ENCODE peak calls at places on chromosome 17, in ten cellular contexts. H is heart left ventricle; P is MM.1S; D is H9; T is CD8-positive, alpha-beta memory T cell; F is A549; G is CD4-positive, alpha-beta T cell; I is CD8-positive, alpha-beta T cell; S is right atrium auricular region; Y is neural progenitor cell. Q is an unnamed sample. For H3K9me3, the result is how much of the 10 kb centered on the place peaks cover.

GRCh38 chr17:45814622-45815606 is 29.8 kb upstream of the SPPL2C start:
- DNase-seq in H (no peak), P (no peak), D (no peak), T (no peak), F (no peak), G (no peak), I (no peak), S (no peak), Y (no peak), Q (no peak)

GRCh38 chr17:76542984-76543383 is 3.1 kb downstream of the PRCD start:
- DNase-seq in H (no peak), P (no peak), D (no peak), T (no peak), F (no peak), G (no peak), I (no peak), S (no peak), Y (no peak), Q (no peak)

GRCh38 chr17:38317081-38317480 is 20.1 kb downstream of the MRPL45 start:
- DNase-seq in H (no peak), P (no peak), D (no peak), T (no peak), F (no peak), G (no peak), I (no peak), S (no peak), Y (no peak), Q (no peak)

GRCh38 chr17:42227849-42228696 is 33.8 kb upstream of the GHDC start:
- DNase-seq in H (no peak), P (no peak), D (no peak), T (no peak), F (no peak), G (no peak), I (no peak), S (no peak), Y (no peak), Q (no peak)

GRCh38 chr17:48593126-48593829 is at the start of gene HOXB5:
- DNase-seq in H (no peak), P (no peak), D (peak), T (no peak), F (no peak), G (no peak), I (no peak), S (no peak), Y (no peak), Q (no peak)

GRCh38 chr17:47304191-47304590 is 19.6 kb upstream of the EFCAB13 start:
- DNase-seq in H (no peak), P (no peak), D (no peak), T (no peak), F (no peak), G (no peak), I (no peak), S (no peak), Y (no peak), Q (no peak)

GRCh38 chr17:12395733-12396354 is 269.8 kb upstream of the MYOCD start:
- DNase-seq in H (no peak), P (no peak), D (peak), T (no peak), F (peak), G (no peak), I (no peak), S (no peak), Y (peak), Q (no peak)

GRCh38 chr17:4199818-4200402 is 56.9 kb downstream of the CYB5D2 start:
- DNase-seq in H (no peak), P (peak), D (peak), T (no peak), F (peak), G (no peak), I (peak), S (no peak), Y (peak), Q (no peak)

GRCh38 chr17:76512366-76513305 is 11.4 kb upstream of the RHBDF2 start:
- DNase-seq in H (peak), P (no peak), D (no peak), T (no peak), F (no peak), G (no peak), I (no peak), S (no peak), Y (no peak), Q (no peak)

GRCh38 chr17:41972571-41973411 is 6.2 kb downstream of the CNP start:
- DNase-seq in H (peak), P (no peak), D (no peak), T (no peak), F (no peak), G (no peak), I (no peak), S (no peak), Y (no peak), Q (no peak)

GRCh38 chr17:72119280-72119962 is 1.4 kb upstream of the SOX9 start:
- DNase-seq in H (no peak), P (no peak), D (no peak), T (no peak), F (no peak), G (no peak), I (no peak), S (no peak), Y (no peak), Q (no peak)

GRCh38 chr17:27590864-27591263 is 40.1 kb upstream of the LGALS9 start:
- DNase-seq in H (no peak), P (no peak), D (no peak), T (peak), F (no peak), G (no peak), I (no peak), S (no peak), Y (no peak), Q (no peak)

GRCh38 chr17:44204453-44204882 is 4.8 kb upstream of the ATXN7L3 start:
- DNase-seq in H (peak), P (no peak), D (no peak), T (no peak), F (no peak), G (no peak), I (no peak), S (no peak), Y (no peak), Q (no peak)

GRCh38 chr17:2025622-2026309 is 632 bp upstream of the RTN4RL1 start:
- DNase-seq in H (peak), P (no peak), D (peak), T (no peak), F (peak), G (no peak), I (peak), S (peak), Y (peak), Q (no peak)

GRCh38 chr17:31571124-31571892 is 179.8 kb downstream of the RAB11FIP4 start:
- DNase-seq in H (peak), P (no peak), D (no peak), T (no peak), F (no peak), G (no peak), I (no peak), S (peak), Y (no peak), Q (no peak)

GRCh38 chr17:45791935-45792334 is 7.8 kb downstream of the CRHR1 start:
- DNase-seq in H (no peak), P (no peak), D (no peak), T (no peak), F (no peak), G (no peak), I (no peak), S (no peak), Y (no peak), Q (no peak)

GRCh38 chr17:20995164-20995872 is 47.5 kb downstream of the USP22 start:
- DNase-seq in H (no peak), P (no peak), D (no peak), T (no peak), F (no peak), G (no peak), I (no peak), S (no peak), Y (no peak), Q (no peak)

GRCh38 chr17:28404812-28405570 is 1.0 kb downstream of the SLC46A1 start:
- DNase-seq in H (no peak), P (no peak), D (peak), T (no peak), F (no peak), G (no peak), I (no peak), S (no peak), Y (no peak), Q (no peak)

GRCh38 chr17:71926746-71927398 is 193.9 kb upstream of the SOX9 start:
- DNase-seq in H (no peak), P (no peak), D (no peak), T (no peak), F (no peak), G (no peak), I (no peak), S (no peak), Y (no peak), Q (no peak)

GRCh38 chr17:20158580-20158979 is 149.4 kb downstream of the SPECC1 start:
- DNase-seq in H (no peak), P (no peak), D (no peak), T (no peak), F (no peak), G (no peak), I (no peak), S (no peak), Y (no peak), Q (no peak)

GRCh38 chr17:64773836-64774761 is 112.0 kb upstream of the SMURF2 start:
- DNase-seq in H (no peak), P (peak), D (peak), T (no peak), F (peak), G (no peak), I (no peak), S (peak), Y (peak), Q (no peak)

GRCh38 chr17:29193146-29193545 is 12.9 kb upstream of the MYO18A start:
- DNase-seq in H (no peak), P (no peak), D (no peak), T (no peak), F (no peak), G (no peak), I (no peak), S (no peak), Y (no peak), Q (no peak)

GRCh38 chr17:73371285-73371684 is 59.5 kb upstream of the CDC42EP4 start:
- DNase-seq in H (no peak), P (no peak), D (no peak), T (no peak), F (peak), G (no peak), I (no peak), S (no peak), Y (no peak), Q (no peak)

GRCh38 chr17:78252111-78252634 is 20.7 kb downstream of the TMEM235 start:
- DNase-seq in H (peak), P (peak), D (peak), T (peak), F (no peak), G (peak), I (peak), S (no peak), Y (no peak), Q (no peak)

DNA sequence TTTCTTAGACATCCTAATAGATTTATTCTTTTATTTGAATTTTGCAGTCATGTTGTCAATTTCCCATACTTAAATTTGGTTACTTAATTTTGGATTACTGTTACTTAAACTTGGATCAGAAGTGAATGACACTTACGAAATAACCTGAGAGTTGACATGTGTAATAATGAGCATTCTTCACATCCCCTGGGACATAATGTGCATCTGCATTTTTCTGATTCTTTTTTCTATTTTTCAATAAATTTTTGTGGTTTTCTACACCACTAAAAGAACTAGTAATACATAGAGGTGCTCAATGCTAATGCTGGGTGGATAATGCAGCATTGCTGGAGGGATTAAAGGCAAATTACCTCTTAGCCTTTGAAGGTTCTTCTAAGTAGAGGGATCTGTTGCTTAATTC is 24.8 kb upstream of the KCNJ16 start:
- DNase-seq in H (no peak), P (no peak), D (no peak), T (no peak), F (no peak), G (no peak), I (no peak), S (no peak), Y (no peak), Q (no peak)
- H3K9me3 ChIP-seq in H (under half), P (under half), D (under half), T (under half), F (under half), G (under half), I (under half), S (under half), Y (under half), Q (under half)

GRCh38 chr17:70238228-70238627 is 68.9 kb downstream of the KCNJ2 start:
- DNase-seq in H (no peak), P (no peak), D (no peak), T (no peak), F (no peak), G (no peak), I (no peak), S (no peak), Y (no peak), Q (no peak)
- H3K9me3 ChIP-seq in H (under half), P (under half), D (under half), T (under half), F (under half), G (under half), I (under half), S (under half), Y (under half), Q (under half)

DNA sequence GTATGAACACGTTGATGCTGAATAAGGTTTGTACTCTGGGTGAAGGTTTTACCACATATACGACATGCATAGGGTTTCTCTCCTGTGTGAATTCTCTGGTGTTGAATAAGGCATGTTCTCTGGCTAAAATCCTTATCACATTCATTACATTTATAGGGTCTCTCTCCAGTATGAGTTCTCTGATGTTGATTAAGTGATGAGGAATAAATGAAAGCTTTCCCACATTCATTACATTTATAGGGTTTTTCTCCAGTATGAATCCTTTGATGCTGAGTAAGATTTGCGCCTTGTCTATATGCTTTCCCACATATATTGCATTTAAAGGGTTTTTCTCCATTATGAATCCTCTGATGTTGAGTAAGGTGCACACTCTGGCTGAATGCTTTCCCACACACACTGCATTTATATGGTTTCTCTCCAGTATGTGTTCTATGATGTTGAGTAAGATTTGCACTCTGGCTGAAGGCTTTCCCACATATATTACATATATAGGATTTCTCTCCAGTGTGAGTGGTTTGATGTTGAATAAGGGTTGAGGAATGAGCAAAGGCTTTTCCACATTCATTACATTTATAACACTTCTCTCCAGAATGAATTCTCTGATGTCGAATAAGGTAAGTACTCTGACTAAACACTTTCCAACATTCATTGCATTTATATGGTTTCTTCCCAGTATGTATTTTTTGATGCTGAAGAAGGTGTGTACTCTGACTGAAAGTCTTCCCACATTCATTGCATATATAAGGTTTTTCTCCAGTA is 16.9 kb downstream of the ZNF287 start:
- DNase-seq in H (no peak), P (no peak), D (no peak), T (no peak), F (no peak), G (no peak), I (no peak), S (no peak), Y (no peak), Q (no peak)
- H3K9me3 ChIP-seq in H (under half), P (under half), D (half or more), T (under half), F (half or more), G (half or more), I (half or more), S (half or more), Y (half or more), Q (half or more)

DNA sequence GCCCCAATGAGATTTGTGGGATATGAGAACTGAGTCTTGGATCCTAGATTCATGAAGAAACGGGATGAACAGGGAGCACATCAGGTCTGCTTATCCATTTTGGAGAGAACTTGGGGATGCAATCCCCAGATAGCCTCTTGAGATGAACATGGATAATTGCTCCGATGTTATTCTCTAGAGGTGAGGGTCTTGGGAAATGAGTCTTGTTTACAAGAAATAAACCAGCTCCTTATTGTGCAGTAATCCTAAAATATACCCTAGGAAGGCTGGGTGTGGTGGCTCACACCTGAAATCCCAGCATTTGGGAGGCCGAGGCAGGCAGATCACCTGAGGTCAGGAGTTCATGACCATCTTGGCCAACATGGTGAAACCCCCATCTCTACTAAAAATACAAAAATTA is at the start of gene OR1D2:
- DNase-seq in H (no peak), P (no peak), D (no peak), T (no peak), F (no peak), G (no peak), I (no peak), S (no peak), Y (no peak), Q (no peak)
- H3K9me3 ChIP-seq in H (under half), P (under half), D (half or more), T (under half), F (under half), G (under half), I (under half), S (under half), Y (under half), Q (under half)

GRCh38 chr17:22717211-22717610 is 1024.9 kb downstream of the KCNJ18 start:
- DNase-seq in H (no peak), P (no peak), D (no peak), T (no peak), F (no peak), G (no peak), I (no peak), S (peak), Y (no peak), Q (no peak)
- H3K9me3 ChIP-seq in H (under half), P (under half), D (half or more), T (under half), F (under half), G (under half), I (under half), S (under half), Y (under half), Q (under half)

DNA sequence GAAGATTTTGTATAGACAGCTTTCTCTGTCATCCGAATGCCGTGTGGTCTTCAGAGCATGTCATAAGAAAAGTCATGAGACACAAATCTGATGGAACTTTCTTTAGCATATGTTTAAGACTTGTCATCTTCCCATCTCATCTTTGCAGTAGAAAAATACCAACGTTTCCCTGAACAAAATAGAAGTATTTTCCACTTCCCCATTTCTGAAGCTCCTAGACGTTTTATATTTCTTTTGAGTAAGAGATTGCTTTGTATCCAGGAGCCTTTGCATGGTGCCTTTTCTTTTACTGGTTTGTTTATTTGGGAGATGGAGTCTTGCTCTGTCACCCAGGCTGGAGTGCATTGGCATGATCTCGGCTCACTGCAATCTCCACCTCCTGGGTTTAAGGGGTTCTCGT is 235.1 kb downstream of the PRKCA start:
- DNase-seq in H (no peak), P (no peak), D (no peak), T (no peak), F (no peak), G (no peak), I (no peak), S (no peak), Y (no peak), Q (no peak)
- H3K9me3 ChIP-seq in H (under half), P (under half), D (under half), T (under half), F (under half), G (under half), I (under half), S (under half), Y (under half), Q (under half)

DNA sequence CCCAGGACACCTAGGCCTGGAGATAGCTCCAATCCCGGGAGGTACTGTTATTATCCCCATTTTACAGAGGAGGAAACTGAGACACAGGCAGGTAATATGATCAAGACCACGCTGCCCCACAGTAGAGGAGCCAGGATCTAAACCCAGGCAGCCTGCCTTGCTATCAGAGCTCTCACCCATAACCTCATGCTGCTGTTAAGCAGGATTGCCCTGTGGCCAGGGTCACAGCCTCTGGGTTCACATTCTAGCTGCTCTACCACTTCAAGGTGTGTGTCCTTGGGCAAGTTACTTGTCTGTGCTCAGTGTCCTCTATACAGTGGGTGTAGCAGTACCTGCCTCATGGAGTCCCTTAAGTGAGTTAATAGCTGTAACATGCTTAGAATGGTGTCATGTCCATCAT is 1015.3 kb downstream of the KCNJ18 start:
- DNase-seq in H (no peak), P (no peak), D (no peak), T (no peak), F (no peak), G (no peak), I (no peak), S (peak), Y (no peak), Q (no peak)
- H3K9me3 ChIP-seq in H (under half), P (under half), D (half or more), T (under half), F (under half), G (under half), I (under half), S (under half), Y (under half), Q (under half)

Q was measured in T-helper 17 cell.